ENCODE peak calls at places on chromosomes 5 and 9, in five cellular contexts. E is heart left ventricle, P is GM13976, S is left colon, C is ACHN. T is an unnamed sample.

GRCh38 chr5:107265268-107265667 is 405.5 kb downstream of the EFNA5 start:
- DNase-seq in E (no peak), P (no peak), S (no peak), C (no peak), T (no peak)

GRCh38 chr9:109742759-109743388 is 37.1 kb upstream of the PALM2AKAP2 start:
- DNase-seq in E (peak; percentile 30), P (no peak), S (no peak), C (no peak), T (no peak)

GRCh38 chr5:77679791-77680190 is 41.3 kb upstream of the OTP start:
- DNase-seq in E (no peak), P (no peak), S (no peak), C (no peak), T (no peak)

GRCh38 chr9:134214766-134215394 is 50.5 kb upstream of the RNU6ATAC start:
- DNase-seq in E (no peak), P (no peak), S (no peak), C (no peak), T (no peak)

GRCh38 chr9:121607434-121608248 is 43.8 kb upstream of the DAB2IP start:
- DNase-seq in E (peak; percentile 74), P (no peak), S (no peak), C (no peak), T (peak; percentile 70)

GRCh38 chr5:1853531-1853930 is 29.2 kb downstream of the IRX4 start:
- DNase-seq in E (no peak), P (no peak), S (no peak), C (no peak), T (no peak)

GRCh38 chr5:159826351-159827222 is 89.7 kb upstream of the ADRA1B start:
- DNase-seq in E (no peak), P (peak; percentile 27), S (no peak), C (peak; percentile 74), T (peak; percentile 69)

GRCh38 chr9:134283111-134283515 is 43.1 kb upstream of the RXRA start:
- DNase-seq in E (peak; percentile 72), P (no peak), S (peak; percentile 52), C (no peak), T (no peak)

GRCh38 chr9:91282292-91282691 is 79.4 kb downstream of the AUH start:
- DNase-seq in E (no peak), P (no peak), S (no peak), C (no peak), T (no peak)

GRCh38 chr9:133355881-133356357 is 368 bp downstream of the SURF1 start:
- DNase-seq in E (no peak), P (no peak), S (no peak), C (peak; percentile 11), T (no peak)

GRCh38 chr9:109014267-109015025 is 1.1 kb upstream of the CTNNAL1 start:
- DNase-seq in E (peak; percentile 26), P (no peak), S (peak; percentile 29), C (peak; percentile 8), T (no peak)

GRCh38 chr5:18366234-18366633 is 732.0 kb downstream of the TAF11L14 start:
- DNase-seq in E (no peak), P (no peak), S (no peak), C (no peak), T (no peak)

GRCh38 chr5:117204404-117204803 is 629.8 kb upstream of the SEMA6A start:
- DNase-seq in E (no peak), P (no peak), S (no peak), C (no peak), T (no peak)

GRCh38 chr9:118305371-118305770 is 601.2 kb downstream of the TLR4 start:
- DNase-seq in E (no peak), P (no peak), S (no peak), C (no peak), T (no peak)

GRCh38 chr5:14142856-14143508 is at the start of gene TRIO:
- DNase-seq in E (peak; percentile 94), P (peak; percentile 92), S (peak; percentile 95), C (peak; percentile 88), T (peak; percentile 96)

GRCh38 chr5:174376726-174377373 is 331.3 kb downstream of the NSG2 start:
- DNase-seq in E (no peak), P (no peak), S (no peak), C (no peak), T (no peak)

GRCh38 chr9:115615821-115616665 is 498.1 kb upstream of the TNC start:
- DNase-seq in E (no peak), P (no peak), S (no peak), C (peak; percentile 55), T (peak; percentile 78)

GRCh38 chr5:71865202-71865601 is 146.1 kb downstream of the CARTPT start:
- DNase-seq in E (no peak), P (no peak), S (no peak), C (no peak), T (no peak)

GRCh38 chr9:127139071-127139731 is 16.8 kb upstream of the ANGPTL2 start:
- DNase-seq in E (peak; percentile 16), P (no peak), S (no peak), C (no peak), T (no peak)